ENCODE peak calls at places on chromosome 16, in six cellular contexts. O is MM.1S; I is mesendoderm; A is stimulated activated naive CD4-positive, alpha-beta T cell; H is stromal cell of bone marrow; S is activated CD4-positive, alpha-beta T cell treated with anti-CD3 and anti-CD28 coated beads, Interleukin-2, amount 50 U/mL, for 1 hour. Y is an unnamed sample.

GRCh38 chr16:22001591-22001990 is 675 bp upstream of the PDZD9 start:
- DNase-seq in A (no peak), I (no peak), O (no peak), H (peak), S (no peak), Y (no peak)

GRCh38 chr16:56424791-56425438 is 430 bp downstream of the AMFR start:
- DNase-seq in O (peak), A (peak), H (no peak), S (peak), I (peak), Y (peak)

GRCh38 chr16:62253926-62254325 is 217.7 kb upstream of the CDH8 start:
- DNase-seq in S (no peak), O (no peak), A (no peak), I (no peak), H (no peak), Y (no peak)

GRCh38 chr16:72967941-72968340 is 80.0 kb downstream of the ZFHX3 start:
- DNase-seq in O (no peak), A (no peak), H (no peak), S (no peak), I (no peak), Y (no peak)

GRCh38 chr16:4980691-4981090 is 22.6 kb downstream of the SEC14L5 start:
- DNase-seq in I (no peak), O (no peak), H (no peak), A (no peak), S (no peak), Y (no peak)

GRCh38 chr16:49704586-49705155 is 151.2 kb downstream of the ZNF423 start:
- DNase-seq in H (no peak), A (no peak), I (peak), S (no peak), O (peak), Y (peak)

GRCh38 chr16:82655315-82655714 is 28.5 kb downstream of the CDH13 start:
- DNase-seq in A (no peak), O (no peak), S (peak), I (peak), H (peak), Y (peak)

GRCh38 chr16:15564619-15565339 is 78.2 kb downstream of the MARF1 start:
- DNase-seq in S (no peak), A (no peak), I (no peak), O (no peak), H (no peak), Y (no peak)

GRCh38 chr16:58556678-58557077 is 41.4 kb downstream of the SETD6 start:
- DNase-seq in A (no peak), S (no peak), I (no peak), O (no peak), H (no peak), Y (no peak)

GRCh38 chr16:566475-567361 is at the start of gene NHLRC4:
- DNase-seq in I (peak), S (peak), A (peak), O (peak), H (no peak), Y (peak)

GRCh38 chr16:71540-72341 is 690 bp downstream of the RHBDF1 start:
- DNase-seq in I (peak), O (no peak), H (no peak), A (no peak), S (no peak), Y (no peak)